ENCODE peak calls at places on chromosome 4, in six cellular contexts. One of them, this sample, is unnamed.

GRCh38 chr4:103199009-103199408 is 866 bp upstream of the CENPE start:
- DNase-seq in stimulated activated CD4-positive, alpha-beta T cell treated with anti-CD3 and anti-CD28 coated beads, Interleukin-15, amount 100 ng/mL, for 24 hours: no peak
- DNase-seq in activated CD4-positive, alpha-beta T cell treated with anti-CD3 and anti-CD28 coated beads, Interleukin-2, amount 50 U/mL, for 24 hours: no peak
- DNase-seq in fibroblast of lung: no peak
- DNase-seq in EH: no peak
- DNase-seq in SW480: no peak
- DNase-seq in this sample: no peak

GRCh38 chr4:66275381-66276060 is 605.2 kb upstream of the EPHA5 start:
- DNase-seq in stimulated activated CD4-positive, alpha-beta T cell treated with anti-CD3 and anti-CD28 coated beads, Interleukin-15, amount 100 ng/mL, for 24 hours: no peak
- DNase-seq in activated CD4-positive, alpha-beta T cell treated with anti-CD3 and anti-CD28 coated beads, Interleukin-2, amount 50 U/mL, for 24 hours: no peak
- DNase-seq in fibroblast of lung: peak; percentile 12
- DNase-seq in EH: peak; percentile 45
- DNase-seq in SW480: no peak
- DNase-seq in this sample: peak; percentile 1

GRCh38 chr4:140686799-140687198 is 69.4 kb downstream of the TBC1D9 start:
- DNase-seq in stimulated activated CD4-positive, alpha-beta T cell treated with anti-CD3 and anti-CD28 coated beads, Interleukin-15, amount 100 ng/mL, for 24 hours: no peak
- DNase-seq in activated CD4-positive, alpha-beta T cell treated with anti-CD3 and anti-CD28 coated beads, Interleukin-2, amount 50 U/mL, for 24 hours: no peak
- DNase-seq in fibroblast of lung: no peak
- DNase-seq in EH: peak; percentile 33
- DNase-seq in SW480: no peak
- DNase-seq in this sample: peak; percentile 32

GRCh38 chr4:108849611-108850406 is 87.0 kb upstream of the ETNPPL start:
- DNase-seq in stimulated activated CD4-positive, alpha-beta T cell treated with anti-CD3 and anti-CD28 coated beads, Interleukin-15, amount 100 ng/mL, for 24 hours: peak; percentile 10
- DNase-seq in activated CD4-positive, alpha-beta T cell treated with anti-CD3 and anti-CD28 coated beads, Interleukin-2, amount 50 U/mL, for 24 hours: no peak
- DNase-seq in fibroblast of lung: peak; percentile 89
- DNase-seq in EH: peak; percentile 81
- DNase-seq in SW480: no peak
- DNase-seq in this sample: peak; percentile 26

GRCh38 chr4:52358855-52359254 is 300.2 kb downstream of the USP46 start:
- DNase-seq in stimulated activated CD4-positive, alpha-beta T cell treated with anti-CD3 and anti-CD28 coated beads, Interleukin-15, amount 100 ng/mL, for 24 hours: no peak
- DNase-seq in activated CD4-positive, alpha-beta T cell treated with anti-CD3 and anti-CD28 coated beads, Interleukin-2, amount 50 U/mL, for 24 hours: no peak
- DNase-seq in fibroblast of lung: no peak
- DNase-seq in EH: no peak
- DNase-seq in SW480: no peak
- DNase-seq in this sample: no peak

GRCh38 chr4:25835384-25835783 is 27.4 kb downstream of the SEL1L3 start:
- DNase-seq in stimulated activated CD4-positive, alpha-beta T cell treated with anti-CD3 and anti-CD28 coated beads, Interleukin-15, amount 100 ng/mL, for 24 hours: no peak
- DNase-seq in activated CD4-positive, alpha-beta T cell treated with anti-CD3 and anti-CD28 coated beads, Interleukin-2, amount 50 U/mL, for 24 hours: no peak
- DNase-seq in fibroblast of lung: no peak
- DNase-seq in EH: peak; percentile 24
- DNase-seq in SW480: no peak
- DNase-seq in this sample: no peak

GRCh38 chr4:166277851-166278250 is 404.8 kb downstream of the TLL1 start:
- DNase-seq in stimulated activated CD4-positive, alpha-beta T cell treated with anti-CD3 and anti-CD28 coated beads, Interleukin-15, amount 100 ng/mL, for 24 hours: no peak
- DNase-seq in activated CD4-positive, alpha-beta T cell treated with anti-CD3 and anti-CD28 coated beads, Interleukin-2, amount 50 U/mL, for 24 hours: no peak
- DNase-seq in fibroblast of lung: peak; percentile 50
- DNase-seq in EH: peak; percentile 59
- DNase-seq in SW480: no peak
- DNase-seq in this sample: no peak

GRCh38 chr4:1722551-1723071 is 1.3 kb downstream of the TACC3 start:
- DNase-seq in stimulated activated CD4-positive, alpha-beta T cell treated with anti-CD3 and anti-CD28 coated beads, Interleukin-15, amount 100 ng/mL, for 24 hours: peak; percentile 53
- DNase-seq in activated CD4-positive, alpha-beta T cell treated with anti-CD3 and anti-CD28 coated beads, Interleukin-2, amount 50 U/mL, for 24 hours: no peak
- DNase-seq in fibroblast of lung: no peak
- DNase-seq in EH: peak; percentile 38
- DNase-seq in SW480: no peak
- DNase-seq in this sample: no peak

GRCh38 chr4:168503652-168504362 is 7.0 kb downstream of the PALLD start:
- DNase-seq in stimulated activated CD4-positive, alpha-beta T cell treated with anti-CD3 and anti-CD28 coated beads, Interleukin-15, amount 100 ng/mL, for 24 hours: no peak
- DNase-seq in activated CD4-positive, alpha-beta T cell treated with anti-CD3 and anti-CD28 coated beads, Interleukin-2, amount 50 U/mL, for 24 hours: no peak
- DNase-seq in fibroblast of lung: no peak
- DNase-seq in EH: no peak
- DNase-seq in SW480: no peak
- DNase-seq in this sample: no peak

GRCh38 chr4:6750302-6751221 is 32.0 kb upstream of the KIAA0232 start:
- DNase-seq in stimulated activated CD4-positive, alpha-beta T cell treated with anti-CD3 and anti-CD28 coated beads, Interleukin-15, amount 100 ng/mL, for 24 hours: no peak
- DNase-seq in activated CD4-positive, alpha-beta T cell treated with anti-CD3 and anti-CD28 coated beads, Interleukin-2, amount 50 U/mL, for 24 hours: no peak
- DNase-seq in fibroblast of lung: no peak
- DNase-seq in EH: no peak
- DNase-seq in SW480: peak; percentile 33
- DNase-seq in this sample: no peak

GRCh38 chr4:114250439-114250891 is 271.0 kb upstream of the ARSJ start:
- DNase-seq in stimulated activated CD4-positive, alpha-beta T cell treated with anti-CD3 and anti-CD28 coated beads, Interleukin-15, amount 100 ng/mL, for 24 hours: no peak
- DNase-seq in activated CD4-positive, alpha-beta T cell treated with anti-CD3 and anti-CD28 coated beads, Interleukin-2, amount 50 U/mL, for 24 hours: no peak
- DNase-seq in fibroblast of lung: peak; percentile 25
- DNase-seq in EH: peak; percentile 54
- DNase-seq in SW480: no peak
- DNase-seq in this sample: peak; percentile 26

GRCh38 chr4:12635629-12636028 is 848.5 kb downstream of the RAB28 start:
- DNase-seq in stimulated activated CD4-positive, alpha-beta T cell treated with anti-CD3 and anti-CD28 coated beads, Interleukin-15, amount 100 ng/mL, for 24 hours: no peak
- DNase-seq in activated CD4-positive, alpha-beta T cell treated with anti-CD3 and anti-CD28 coated beads, Interleukin-2, amount 50 U/mL, for 24 hours: no peak
- DNase-seq in fibroblast of lung: no peak
- DNase-seq in EH: no peak
- DNase-seq in SW480: no peak
- DNase-seq in this sample: no peak

GRCh38 chr4:2058264-2059033 is 678 bp upstream of the NAT8L start:
- DNase-seq in stimulated activated CD4-positive, alpha-beta T cell treated with anti-CD3 and anti-CD28 coated beads, Interleukin-15, amount 100 ng/mL, for 24 hours: peak; percentile 39
- DNase-seq in activated CD4-positive, alpha-beta T cell treated with anti-CD3 and anti-CD28 coated beads, Interleukin-2, amount 50 U/mL, for 24 hours: no peak
- DNase-seq in fibroblast of lung: no peak
- DNase-seq in EH: peak; percentile 6
- DNase-seq in SW480: no peak
- DNase-seq in this sample: no peak

GRCh38 chr4:169132561-169133305 is 122.7 kb upstream of the CBR4 start:
- DNase-seq in stimulated activated CD4-positive, alpha-beta T cell treated with anti-CD3 and anti-CD28 coated beads, Interleukin-15, amount 100 ng/mL, for 24 hours: no peak
- DNase-seq in activated CD4-positive, alpha-beta T cell treated with anti-CD3 and anti-CD28 coated beads, Interleukin-2, amount 50 U/mL, for 24 hours: no peak
- DNase-seq in fibroblast of lung: no peak
- DNase-seq in EH: peak; percentile 41
- DNase-seq in SW480: no peak
- DNase-seq in this sample: no peak

GRCh38 chr4:78621395-78621794 is 69.8 kb downstream of the ANXA3 start:
- DNase-seq in stimulated activated CD4-positive, alpha-beta T cell treated with anti-CD3 and anti-CD28 coated beads, Interleukin-15, amount 100 ng/mL, for 24 hours: no peak
- DNase-seq in activated CD4-positive, alpha-beta T cell treated with anti-CD3 and anti-CD28 coated beads, Interleukin-2, amount 50 U/mL, for 24 hours: no peak
- DNase-seq in fibroblast of lung: no peak
- DNase-seq in EH: no peak
- DNase-seq in SW480: no peak
- DNase-seq in this sample: no peak

GRCh38 chr4:170248576-170248975 is 158.8 kb upstream of the AADAT start:
- DNase-seq in stimulated activated CD4-positive, alpha-beta T cell treated with anti-CD3 and anti-CD28 coated beads, Interleukin-15, amount 100 ng/mL, for 24 hours: no peak
- DNase-seq in activated CD4-positive, alpha-beta T cell treated with anti-CD3 and anti-CD28 coated beads, Interleukin-2, amount 50 U/mL, for 24 hours: no peak
- DNase-seq in fibroblast of lung: peak; percentile 30
- DNase-seq in EH: no peak
- DNase-seq in SW480: no peak
- DNase-seq in this sample: no peak

GRCh38 chr4:96056346-96056934 is 216.5 kb downstream of the PDHA2 start:
- DNase-seq in stimulated activated CD4-positive, alpha-beta T cell treated with anti-CD3 and anti-CD28 coated beads, Interleukin-15, amount 100 ng/mL, for 24 hours: no peak
- DNase-seq in activated CD4-positive, alpha-beta T cell treated with anti-CD3 and anti-CD28 coated beads, Interleukin-2, amount 50 U/mL, for 24 hours: no peak
- DNase-seq in fibroblast of lung: no peak
- DNase-seq in EH: no peak
- DNase-seq in SW480: no peak
- DNase-seq in this sample: no peak

GRCh38 chr4:33467291-33467690 is 2747.1 kb downstream of the PCDH7 start:
- DNase-seq in stimulated activated CD4-positive, alpha-beta T cell treated with anti-CD3 and anti-CD28 coated beads, Interleukin-15, amount 100 ng/mL, for 24 hours: no peak
- DNase-seq in activated CD4-positive, alpha-beta T cell treated with anti-CD3 and anti-CD28 coated beads, Interleukin-2, amount 50 U/mL, for 24 hours: no peak
- DNase-seq in fibroblast of lung: no peak
- DNase-seq in EH: no peak
- DNase-seq in SW480: no peak
- DNase-seq in this sample: no peak

GRCh38 chr4:38565271-38566199 is 98.5 kb upstream of the KLF3 start:
- DNase-seq in stimulated activated CD4-positive, alpha-beta T cell treated with anti-CD3 and anti-CD28 coated beads, Interleukin-15, amount 100 ng/mL, for 24 hours: no peak
- DNase-seq in activated CD4-positive, alpha-beta T cell treated with anti-CD3 and anti-CD28 coated beads, Interleukin-2, amount 50 U/mL, for 24 hours: no peak
- DNase-seq in fibroblast of lung: peak; percentile 84
- DNase-seq in EH: peak; percentile 79
- DNase-seq in SW480: no peak
- DNase-seq in this sample: peak; percentile 43

GRCh38 chr4:108287834-108288413 is 119.2 kb upstream of the LEF1 start:
- DNase-seq in stimulated activated CD4-positive, alpha-beta T cell treated with anti-CD3 and anti-CD28 coated beads, Interleukin-15, amount 100 ng/mL, for 24 hours: no peak
- DNase-seq in activated CD4-positive, alpha-beta T cell treated with anti-CD3 and anti-CD28 coated beads, Interleukin-2, amount 50 U/mL, for 24 hours: no peak
- DNase-seq in fibroblast of lung: peak; percentile 6
- DNase-seq in EH: no peak
- DNase-seq in SW480: peak; percentile 69
- DNase-seq in this sample: no peak

GRCh38 chr4:155612074-155612473 is 54.6 kb upstream of the GUCY1A1 start:
- DNase-seq in stimulated activated CD4-positive, alpha-beta T cell treated with anti-CD3 and anti-CD28 coated beads, Interleukin-15, amount 100 ng/mL, for 24 hours: no peak
- DNase-seq in activated CD4-positive, alpha-beta T cell treated with anti-CD3 and anti-CD28 coated beads, Interleukin-2, amount 50 U/mL, for 24 hours: no peak
- DNase-seq in fibroblast of lung: no peak
- DNase-seq in EH: peak; percentile 59
- DNase-seq in SW480: no peak
- DNase-seq in this sample: no peak

GRCh38 chr4:160611181-160611580 is 1508.3 kb downstream of the RAPGEF2 start:
- DNase-seq in stimulated activated CD4-positive, alpha-beta T cell treated with anti-CD3 and anti-CD28 coated beads, Interleukin-15, amount 100 ng/mL, for 24 hours: no peak
- DNase-seq in activated CD4-positive, alpha-beta T cell treated with anti-CD3 and anti-CD28 coated beads, Interleukin-2, amount 50 U/mL, for 24 hours: no peak
- DNase-seq in fibroblast of lung: no peak
- DNase-seq in EH: no peak
- DNase-seq in SW480: no peak
- DNase-seq in this sample: no peak

GRCh38 chr4:98873059-98873458 is 55.9 kb downstream of the EIF4E start:
- DNase-seq in stimulated activated CD4-positive, alpha-beta T cell treated with anti-CD3 and anti-CD28 coated beads, Interleukin-15, amount 100 ng/mL, for 24 hours: no peak
- DNase-seq in activated CD4-positive, alpha-beta T cell treated with anti-CD3 and anti-CD28 coated beads, Interleukin-2, amount 50 U/mL, for 24 hours: no peak
- DNase-seq in fibroblast of lung: peak; percentile 63
- DNase-seq in EH: peak; percentile 27
- DNase-seq in SW480: no peak
- DNase-seq in this sample: no peak